ENCODE peak calls at places on chromosome 16, in seven cellular contexts. P is osteoblast, S is right lobe of liver, T is AG08395, N is posterior cingulate gyrus, E is A549, D is T follicular helper cell. C is an unnamed sample.

GRCh38 chr16:5315914-5316313 is 218.3 kb upstream of the EEF2KMT start:
- DNase-seq in E (no peak), N (no peak), S (no peak), D (no peak), T (no peak), P (no peak), C (no peak)

GRCh38 chr16:56980792-56981724 is 8.3 kb upstream of the NLRC5 start:
- DNase-seq in D (no peak), T (no peak), E (no peak), N (no peak), S (no peak), P (no peak), C (no peak)

GRCh38 chr16:71431176-71431575 is 10.7 kb downstream of the TLE7 start:
- DNase-seq in S (no peak), E (no peak), P (no peak), T (no peak), D (no peak), N (no peak), C (no peak)

GRCh38 chr16:74742051-74742481 is 32.6 kb downstream of the FA2H start:
- DNase-seq in P (no peak), D (no peak), S (no peak), N (no peak), T (no peak), E (no peak), C (no peak)

GRCh38 chr16:66692341-66692740 is 4.2 kb downstream of the CMTM4 start:
- DNase-seq in D (no peak), N (no peak), E (no peak), P (no peak), T (no peak), S (no peak), C (no peak)

GRCh38 chr16:69326172-69326873 is 4.1 kb downstream of the PDF start:
- DNase-seq in D (no peak), T (no peak), S (peak; percentile 91), P (no peak), N (no peak), E (no peak), C (no peak)

GRCh38 chr16:85173077-85173980 is 61.1 kb upstream of the CIBAR2 start:
- DNase-seq in P (peak; percentile 99), D (no peak), E (peak; percentile 70), N (no peak), T (peak; percentile 61), S (no peak), C (no peak)

GRCh38 chr16:55055262-55055661 is 124.6 kb downstream of the IRX5 start:
- DNase-seq in N (no peak), P (no peak), E (no peak), S (no peak), D (no peak), T (no peak), C (no peak)

GRCh38 chr16:1745181-1745899 is 26.0 kb downstream of the NME3 start:
- DNase-seq in E (no peak), P (peak; percentile 98), N (no peak), D (no peak), S (no peak), T (peak; percentile 88), C (no peak)

GRCh38 chr16:1990336-1991134 is 765 bp downstream of the SYNGR3 start:
- DNase-seq in P (no peak), N (no peak), E (no peak), D (no peak), S (no peak), T (no peak), C (no peak)

GRCh38 chr16:84524346-84524920 is 20.0 kb upstream of the MEAK7 start:
- DNase-seq in P (no peak), T (no peak), E (no peak), N (no peak), D (no peak), S (no peak), C (no peak)

GRCh38 chr16:50985733-50986132 is 165.3 kb downstream of the SALL1 start:
- DNase-seq in T (no peak), D (no peak), S (no peak), E (no peak), P (no peak), N (no peak), C (no peak)

GRCh38 chr16:29809850-29810698 is 1.9 kb upstream of the PRRT2 start:
- DNase-seq in D (peak; percentile 31), S (no peak), E (no peak), N (no peak), P (peak; percentile 95), T (no peak), C (no peak)

GRCh38 chr16:2025878-2026460 is 733 bp upstream of the NHERF2 start:
- DNase-seq in T (no peak), E (no peak), N (no peak), S (no peak), D (no peak), P (no peak), C (no peak)

GRCh38 chr16:1163567-1164055 is 10.7 kb downstream of the CACNA1H start:
- DNase-seq in E (no peak), D (no peak), T (no peak), S (no peak), N (peak; percentile 30), P (peak; percentile 99), C (peak; percentile 6)

GRCh38 chr16:6684076-6684673 is 648.5 kb upstream of the RBFOX1 start:
- DNase-seq in E (peak; percentile 3), P (no peak), N (peak; percentile 28), T (no peak), S (no peak), D (no peak), C (peak; percentile 1)

GRCh38 chr16:79358188-79358587 is 242.3 kb downstream of the MAF start:
- DNase-seq in N (no peak), E (no peak), D (no peak), S (no peak), T (no peak), P (no peak), C (no peak)

GRCh38 chr16:57137566-57138273 is 45.3 kb downstream of the CPNE2 start:
- DNase-seq in N (no peak), P (peak; percentile 39), T (no peak), E (no peak), S (no peak), D (no peak), C (no peak)

GRCh38 chr16:63442246-63442645 is 1406.0 kb upstream of the CDH8 start:
- DNase-seq in E (no peak), T (no peak), D (no peak), N (no peak), S (no peak), P (no peak), C (no peak)

GRCh38 chr16:85209526-85210121 is 97.4 kb upstream of the CIBAR2 start:
- DNase-seq in N (no peak), S (peak; percentile 95), D (no peak), T (no peak), E (no peak), P (peak; percentile 82), C (no peak)

C was measured in substantia nigra.